ENCODE peak calls at places on chromosome 21, in five cellular contexts. D is kidney epithelial cell; O is CD8-positive, alpha-beta memory T cell; H is aorta; J is psoas muscle. M is an unnamed sample.

GRCh38 chr21:15768853-15769252 is 39.1 kb downstream of the USP25 start:
- DNase-seq in H (no peak), J (no peak), O (no peak), D (no peak), M (no peak)

GRCh38 chr21:36699546-36700294 is 805 bp downstream of the SIM2 start:
- DNase-seq in O (no peak), J (no peak), D (no peak), H (peak), M (no peak)

GRCh38 chr21:14566889-14567288 is 20.8 kb upstream of the SAMSN1 start:
- DNase-seq in O (no peak), H (no peak), D (no peak), J (no peak), M (no peak)

GRCh38 chr21:44761011-44761729 is 40.5 kb downstream of the UBE2G2 start:
- DNase-seq in H (no peak), J (no peak), D (no peak), O (no peak), M (no peak)

GRCh38 chr21:15788847-15789548 is 59.2 kb downstream of the USP25 start:
- DNase-seq in O (no peak), J (no peak), D (peak), H (no peak), M (no peak)

GRCh38 chr21:37700641-37701202 is 215.5 kb downstream of the KCNJ6 start:
- DNase-seq in H (peak), D (peak), O (no peak), J (no peak), M (peak)

GRCh38 chr21:17466166-17466565 is 46.7 kb upstream of the CXADR start:
- DNase-seq in O (no peak), D (no peak), J (no peak), H (no peak), M (no peak)

GRCh38 chr21:40615503-40616376 is 231.2 kb downstream of the DSCAM start:
- DNase-seq in H (no peak), O (no peak), J (no peak), D (no peak), M (no peak)

GRCh38 chr21:16572032-16572431 is 842.2 kb downstream of the USP25 start:
- DNase-seq in H (no peak), D (no peak), J (no peak), O (no peak), M (no peak)

GRCh38 chr21:44767834-44768831 is 33.5 kb downstream of the UBE2G2 start:
- DNase-seq in D (no peak), H (no peak), J (no peak), O (no peak), M (no peak)

M was measured in Right ventricle myocardium inferior.